ENCODE peak calls at places on chromosomes 6 and 20, in seven cellular contexts. J is IMR-90, G is HepG2, W is A549, P is H1, N is SK-N-SH, Z is GM12878. B is an unnamed sample.

GRCh38 chr6:151024597-151024996 is 159.1 kb downstream of the MTHFD1L start:
- DNase-seq in J (no peak), G (no peak), W (no peak), P (no peak), N (no peak), Z (no peak), B (no peak)

GRCh38 chr6:128500017-128500416 is 20.4 kb downstream of the PTPRK start:
- DNase-seq in J (peak), G (peak), W (peak), P (no peak), N (no peak), Z (no peak), B (no peak)

GRCh38 chr20:20495719-20496474 is 128.0 kb downstream of the INSM1 start:
- DNase-seq in J (no peak), G (no peak), W (no peak), P (no peak), N (no peak), Z (no peak), B (no peak)

GRCh38 chr6:104753251-104753650 is 106.5 kb downstream of the HACE1 start:
- DNase-seq in J (no peak), G (no peak), W (no peak), P (no peak), N (no peak), Z (no peak), B (no peak)

GRCh38 chr20:15045246-15045645 is 707.8 kb upstream of the FLRT3 start:
- DNase-seq in J (no peak), G (no peak), W (no peak), P (no peak), N (no peak), Z (no peak), B (no peak)

GRCh38 chr6:85185977-85186376 is 263.9 kb upstream of the NT5E start:
- DNase-seq in J (peak), G (no peak), W (no peak), P (no peak), N (no peak), Z (no peak), B (no peak)

GRCh38 chr6:143498428-143498827 is 13.1 kb downstream of the FUCA2 start:
- DNase-seq in J (no peak), G (no peak), W (no peak), P (no peak), N (no peak), Z (no peak), B (no peak)

GRCh38 chr6:125679128-125679527 is 70.3 kb upstream of the HEY2 start:
- DNase-seq in J (no peak), G (no peak), W (no peak), P (no peak), N (no peak), Z (no peak), B (no peak)

GRCh38 chr20:38804682-38805501 is 605 bp upstream of the PPP1R16B start:
- DNase-seq in J (no peak), G (no peak), W (no peak), P (peak), N (no peak), Z (peak), B (peak)

GRCh38 chr6:155047523-155047922 is 52.4 kb downstream of the TIAM2 start:
- DNase-seq in J (no peak), G (no peak), W (no peak), P (no peak), N (no peak), Z (no peak), B (no peak)

GRCh38 chr20:64041781-64042771 is 6.1 kb downstream of the C20orf204 start:
- DNase-seq in J (no peak), G (no peak), W (no peak), P (no peak), N (no peak), Z (no peak), B (peak)

GRCh38 chr6:162618463-162619002 is 109.0 kb downstream of the PRKN start:
- DNase-seq in J (no peak), G (no peak), W (no peak), P (no peak), N (no peak), Z (no peak), B (no peak)

GRCh38 chr20:62776692-62777527 is 19.4 kb upstream of the MRGBP start:
- DNase-seq in J (peak), G (peak), W (peak), P (no peak), N (peak), Z (peak), B (peak)

GRCh38 chr6:142647436-142648389 is 297.3 kb downstream of the HIVEP2 start:
- DNase-seq in J (no peak), G (peak), W (no peak), P (no peak), N (peak), Z (no peak), B (no peak)

GRCh38 chr20:61520761-61521460 is 268.9 kb downstream of the CDH4 start:
- DNase-seq in J (peak), G (no peak), W (no peak), P (no peak), N (no peak), Z (no peak), B (no peak)

GRCh38 chr6:63589955-63590411 is 17.7 kb downstream of the LOC128125822 start:
- DNase-seq in J (no peak), G (peak), W (no peak), P (no peak), N (no peak), Z (no peak), B (no peak)

GRCh38 chr6:24838081-24838480 is 39.4 kb upstream of the ARMH2 start:
- DNase-seq in J (no peak), G (no peak), W (no peak), P (no peak), N (no peak), Z (no peak), B (no peak)

GRCh38 chr20:47318027-47318595 is 38.4 kb downstream of the ZMYND8 start:
- DNase-seq in J (peak), G (peak), W (peak), P (peak), N (no peak), Z (no peak), B (peak)

GRCh38 chr6:10954590-10955010 is 67.7 kb downstream of the SYCP2L start:
- DNase-seq in J (peak), G (peak), W (peak), P (peak), N (peak), Z (peak), B (peak)

GRCh38 chr6:10960171-10960570 is 73.3 kb downstream of the SYCP2L start:
- DNase-seq in J (no peak), G (peak), W (no peak), P (no peak), N (no peak), Z (no peak), B (no peak)

GRCh38 chr6:10956776-10957175 is 69.9 kb downstream of the SYCP2L start:
- DNase-seq in J (no peak), G (no peak), W (no peak), P (no peak), N (no peak), Z (no peak), B (no peak)

GRCh38 chr6:10961837-10962236 is 75.0 kb downstream of the SYCP2L start:
- DNase-seq in J (no peak), G (no peak), W (no peak), P (no peak), N (no peak), Z (no peak), B (no peak)

GRCh38 chr6:10957414-10957886 is 70.6 kb downstream of the SYCP2L start:
- DNase-seq in J (no peak), G (peak), W (no peak), P (no peak), N (no peak), Z (no peak), B (no peak)
- TF ChIP-seq RFX5 in J (no peak), G (no peak), W (no peak), P (no peak), N (no peak), Z (no peak), B (no peak)

DNA sequence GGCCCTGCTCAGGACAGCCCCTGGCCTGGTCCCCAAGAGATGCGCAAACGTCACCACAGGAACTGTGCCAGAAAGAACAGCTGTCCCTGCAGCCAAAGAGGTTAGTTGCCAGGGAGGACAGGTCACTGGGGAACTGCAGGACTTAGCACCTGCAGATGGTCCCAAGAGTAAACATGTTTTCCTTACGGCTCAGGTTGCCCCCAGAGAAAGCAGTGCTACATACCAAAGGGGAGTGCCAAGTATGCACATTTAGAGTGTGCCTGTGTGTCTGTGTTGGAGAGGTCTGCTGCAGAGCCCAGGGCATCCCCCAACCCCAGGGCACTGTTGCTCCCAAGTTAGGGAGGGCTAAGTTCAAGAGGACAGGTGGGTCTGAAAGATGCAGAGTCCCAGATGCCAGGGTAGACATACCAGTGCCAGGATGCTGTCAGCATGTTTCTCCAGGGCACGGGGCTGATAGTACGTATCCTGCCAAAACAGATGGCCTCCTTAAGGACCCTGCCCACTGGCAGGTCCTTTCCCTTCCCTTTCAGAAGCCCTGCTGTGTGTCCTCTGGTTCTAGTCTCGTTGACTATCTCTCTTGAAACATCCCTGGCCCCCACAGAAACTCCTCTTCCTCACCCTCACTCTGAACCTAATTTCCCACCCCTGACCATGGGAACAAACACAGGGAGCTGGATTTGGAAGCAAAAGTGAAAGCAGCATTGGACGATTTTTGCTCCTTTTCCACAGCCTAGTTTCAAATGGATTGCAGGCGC is 1.3 kb downstream of the ABHD16A start:
- DNase-seq in J (peak), G (no peak), W (no peak), P (no peak), N (peak), Z (no peak), B (no peak)
- TF ChIP-seq RFX5 in J (no peak), G (no peak), W (no peak), P (no peak), N (no peak), Z (no peak), B (no peak)

DNA sequence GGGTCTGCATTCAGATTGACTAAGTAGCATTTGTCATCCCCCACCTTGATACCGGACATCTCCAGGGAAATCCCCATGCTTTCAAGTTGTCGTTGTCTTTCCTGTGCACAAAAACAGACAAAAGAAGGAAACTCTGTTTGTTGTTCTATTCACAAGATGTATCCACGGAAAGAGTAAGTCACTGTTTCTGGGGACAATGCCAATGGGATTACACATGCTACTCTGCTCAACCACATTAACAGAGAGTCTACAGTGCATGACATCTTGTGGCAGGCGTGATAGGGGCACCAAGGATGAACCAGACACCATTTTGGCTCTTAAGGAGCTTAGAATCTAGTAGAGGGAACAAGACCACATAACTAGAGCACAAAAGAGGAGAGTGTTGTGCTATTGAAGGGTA is 124.4 kb upstream of the NUP153 start:
- DNase-seq in J (peak), G (no peak), W (no peak), P (no peak), N (no peak), Z (no peak), B (no peak)
- TF ChIP-seq RFX5 in J (no peak), G (no peak), W (no peak), P (no peak), N (no peak), Z (no peak), B (no peak)

DNA sequence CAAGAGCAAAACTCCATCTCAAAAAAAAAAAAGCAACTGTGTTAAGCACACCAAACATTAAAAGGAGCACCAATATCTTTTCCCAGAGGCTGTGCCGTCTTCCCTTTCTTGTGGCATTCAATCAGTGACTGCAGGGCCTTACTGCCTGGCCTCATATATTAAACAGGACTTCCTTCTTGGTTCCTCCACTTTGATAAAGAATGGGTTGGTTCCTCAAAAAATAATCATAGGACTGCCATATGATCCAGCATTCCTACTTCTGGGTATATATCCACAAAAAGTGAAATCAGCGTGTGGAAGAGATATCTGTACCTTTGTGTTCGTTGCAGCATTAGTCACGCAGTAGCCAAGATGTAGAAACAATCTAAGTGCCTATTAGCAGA is 40.3 kb upstream of the GFOD1 start:
- DNase-seq in J (no peak), G (no peak), W (no peak), P (no peak), N (no peak), Z (no peak), B (no peak)
- TF ChIP-seq RFX5 in J (no peak), G (no peak), W (no peak), P (no peak), N (no peak), Z (no peak), B (no peak)

DNA sequence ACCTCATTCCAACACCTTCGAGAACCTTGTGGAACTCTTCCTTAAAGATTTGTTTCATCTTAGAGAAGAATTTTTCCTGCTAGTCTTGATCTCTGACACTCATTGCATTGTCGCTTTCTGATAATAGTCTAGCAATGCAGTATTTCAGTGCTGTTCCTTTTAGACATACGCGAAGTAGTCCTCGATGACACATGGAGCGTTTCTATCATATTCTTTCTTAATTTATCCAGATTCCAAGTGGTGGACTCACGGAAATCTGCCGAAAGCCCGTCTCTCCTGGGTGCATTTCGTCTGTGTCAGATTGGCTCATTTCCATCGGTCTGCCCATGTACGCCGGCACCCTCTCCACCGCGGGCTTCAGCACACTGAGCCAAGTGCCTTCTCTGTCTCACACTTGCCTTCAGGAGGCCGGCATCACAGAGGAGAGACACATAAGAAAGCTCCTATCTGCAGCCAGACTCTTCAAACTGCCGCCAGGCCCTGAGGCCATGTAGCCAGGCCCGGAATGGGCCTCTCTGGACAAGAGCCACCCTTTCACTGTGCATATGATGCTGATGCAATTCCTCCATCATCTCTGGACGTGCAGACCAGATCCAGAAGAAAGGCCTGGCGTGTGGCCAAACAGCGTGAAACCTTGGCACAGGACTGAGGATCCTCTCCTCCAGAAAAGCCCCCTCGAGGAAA is 198.6 kb upstream of the UST start:
- DNase-seq in J (peak), G (no peak), W (no peak), P (no peak), N (no peak), Z (no peak), B (no peak)
- TF ChIP-seq RFX5 in J (no peak), G (no peak), W (no peak), P (no peak), N (no peak), Z (no peak), B (no peak)

B was measured in K562.